ENCODE peak calls at places on chromosomes 11 and 22, in nine cellular contexts. U is activated T-cell treated with anti-CD3 and anti-CD28 coated beads for 1 hour; A is EH; K is stimulated activated CD4-positive, alpha-beta T cell treated with anti-CD3 and anti-CD28 coated beads, TNF-alpha, amount 100 ng/mL, for 48 hours; E is tibial artery; C is stimulated activated CD8-positive, alpha-beta memory T cell treated with anti-CD3 and anti-CD28 coated beads, Interleukin-4, amount 100 ng/mL, for 24 hours; G is activated naive CD4-positive, alpha-beta T cell; P is NCI-H1092 treated with DMSO at 0.1 percent for 48 hours; T is nephron progenitor cell. M is an unnamed sample.

GRCh38 chr11:74546752-74547151 is 45.6 kb upstream of the POLD3 start:
- DNase-seq in U (no peak), A (no peak), K (no peak), E (no peak), C (no peak), G (no peak), P (no peak), T (no peak), M (no peak)

GRCh38 chr11:43497144-43497543 is 138.4 kb downstream of the TTC17 start:
- DNase-seq in U (no peak), A (no peak), K (no peak), E (no peak), C (no peak), G (no peak), P (no peak), T (no peak), M (no peak)

GRCh38 chr22:50242406-50242949 is 2.3 kb downstream of the TUBGCP6 start:
- DNase-seq in U (no peak), A (no peak), K (no peak), E (no peak), C (no peak), G (no peak), P (no peak), T (no peak), M (no peak)

GRCh38 chr22:35539910-35540599 is 576 bp upstream of the RASD2 start:
- DNase-seq in U (peak), A (peak), K (peak), E (peak), C (peak), G (peak), P (peak), T (peak), M (no peak)

GRCh38 chr11:44066732-44067131 is 662 bp downstream of the ACCS start:
- DNase-seq in U (no peak), A (peak), K (no peak), E (no peak), C (no peak), G (no peak), P (no peak), T (no peak), M (peak)

GRCh38 chr11:125772834-125773505 is 5.7 kb downstream of the PATE2 start:
- DNase-seq in U (no peak), A (peak), K (no peak), E (no peak), C (no peak), G (no peak), P (no peak), T (no peak), M (peak)

GRCh38 chr11:73313652-73314051 is 5.6 kb downstream of the ARHGEF17 start:
- DNase-seq in U (no peak), A (peak), K (no peak), E (no peak), C (no peak), G (no peak), P (no peak), T (no peak), M (no peak)

GRCh38 chr11:72777755-72778278 is 16.0 kb downstream of the STARD10 start:
- DNase-seq in U (no peak), A (no peak), K (no peak), E (no peak), C (no peak), G (no peak), P (no peak), T (no peak), M (no peak)

GRCh38 chr11:22802861-22803260 is 26.7 kb downstream of the SVIP start:
- DNase-seq in U (no peak), A (no peak), K (no peak), E (no peak), C (no peak), G (no peak), P (no peak), T (no peak), M (no peak)

GRCh38 chr22:40345271-40345670 is 1.0 kb upstream of the ADSL start:
- DNase-seq in U (no peak), A (peak), K (no peak), E (no peak), C (no peak), G (no peak), P (peak), T (no peak), M (peak)

GRCh38 chr11:46560300-46561025 is 33.4 kb downstream of the AMBRA1 start:
- DNase-seq in U (no peak), A (peak), K (peak), E (no peak), C (no peak), G (no peak), P (peak), T (no peak), M (peak)

GRCh38 chr22:24975813-24976341 is 23.4 kb downstream of the KIAA1671 start:
- DNase-seq in U (no peak), A (no peak), K (no peak), E (peak), C (no peak), G (no peak), P (no peak), T (no peak), M (no peak)

GRCh38 chr11:120400564-120401364 is 64.6 kb downstream of the ARHGEF12 start:
- DNase-seq in U (no peak), A (peak), K (no peak), E (peak), C (no peak), G (no peak), P (no peak), T (no peak), M (peak)

GRCh38 chr22:37209140-37209845 is 3.0 kb downstream of the SSTR3 start:
- DNase-seq in U (no peak), A (no peak), K (no peak), E (no peak), C (no peak), G (no peak), P (no peak), T (no peak), M (no peak)

GRCh38 chr11:64086263-64086938 is 50.7 kb downstream of the FLRT1 start:
- DNase-seq in U (no peak), A (no peak), K (no peak), E (no peak), C (no peak), G (no peak), P (no peak), T (no peak), M (peak)